ENCODE peak calls at places on chromosome 1, in nine cellular contexts. One of them, this sample, is unnamed.
A peak's percentile ranks its signal among the peaks of the same experiment; 100 is the strongest.

GRCh38 chr1:98077691-98078090 is 156.9 kb upstream of the DPYD start:
- DNase-seq in IMR-90: peak; percentile 70
- DNase-seq in esophagus squamous epithelium: no peak
- DNase-seq in K562: no peak
- DNase-seq in ovary: no peak
- DNase-seq in testis: no peak
- DNase-seq in transverse colon: no peak
- DNase-seq in stomach: no peak
- DNase-seq in tibial nerve: no peak
- DNase-seq in this sample: no peak

GRCh38 chr1:112713466-112714312 is 1.4 kb downstream of the PPM1J start:
- DNase-seq in IMR-90: no peak
- DNase-seq in esophagus squamous epithelium: no peak
- DNase-seq in K562: no peak
- DNase-seq in ovary: no peak
- DNase-seq in testis: no peak
- DNase-seq in transverse colon: no peak
- DNase-seq in stomach: peak; percentile 83
- DNase-seq in tibial nerve: no peak
- DNase-seq in this sample: peak; percentile 64

GRCh38 chr1:32182060-32182459 is 2.6 kb downstream of the TXLNA start:
- DNase-seq in IMR-90: peak; percentile 31
- DNase-seq in esophagus squamous epithelium: no peak
- DNase-seq in K562: no peak
- DNase-seq in ovary: no peak
- DNase-seq in testis: no peak
- DNase-seq in transverse colon: no peak
- DNase-seq in stomach: no peak
- DNase-seq in tibial nerve: no peak
- DNase-seq in this sample: no peak

GRCh38 chr1:75727571-75727970 is 3.1 kb downstream of the ACADM start:
- DNase-seq in IMR-90: no peak
- DNase-seq in esophagus squamous epithelium: no peak
- DNase-seq in K562: no peak
- DNase-seq in ovary: no peak
- DNase-seq in testis: no peak
- DNase-seq in transverse colon: no peak
- DNase-seq in stomach: no peak
- DNase-seq in tibial nerve: no peak
- DNase-seq in this sample: no peak

GRCh38 chr1:9759939-9760338 is 63.8 kb downstream of the CLSTN1 start:
- DNase-seq in IMR-90: no peak
- DNase-seq in esophagus squamous epithelium: no peak
- DNase-seq in K562: no peak
- DNase-seq in ovary: no peak
- DNase-seq in testis: no peak
- DNase-seq in transverse colon: no peak
- DNase-seq in stomach: no peak
- DNase-seq in tibial nerve: no peak
- DNase-seq in this sample: no peak

GRCh38 chr1:93804412-93804811 is 74.6 kb downstream of the DNTTIP2 start:
- DNase-seq in IMR-90: peak; percentile 95
- DNase-seq in esophagus squamous epithelium: no peak
- DNase-seq in K562: no peak
- DNase-seq in ovary: no peak
- DNase-seq in testis: peak; percentile 58
- DNase-seq in transverse colon: no peak
- DNase-seq in stomach: no peak
- DNase-seq in tibial nerve: no peak
- DNase-seq in this sample: no peak

GRCh38 chr1:41455479-41456271 is 28.8 kb downstream of the EDN2 start:
- DNase-seq in IMR-90: peak; percentile 40
- DNase-seq in esophagus squamous epithelium: no peak
- DNase-seq in K562: no peak
- DNase-seq in ovary: no peak
- DNase-seq in testis: no peak
- DNase-seq in transverse colon: peak; percentile 55
- DNase-seq in stomach: no peak
- DNase-seq in tibial nerve: no peak
- DNase-seq in this sample: no peak

GRCh38 chr1:32291145-32291707 is 657 bp upstream of the HDAC1 start:
- DNase-seq in IMR-90: peak; percentile 52
- DNase-seq in esophagus squamous epithelium: no peak
- DNase-seq in K562: peak; percentile 60
- DNase-seq in ovary: no peak
- DNase-seq in testis: no peak
- DNase-seq in transverse colon: no peak
- DNase-seq in stomach: no peak
- DNase-seq in tibial nerve: no peak
- DNase-seq in this sample: no peak

GRCh38 chr1:197923013-197923412 is 5.8 kb downstream of the LHX9 start:
- DNase-seq in IMR-90: no peak
- DNase-seq in esophagus squamous epithelium: no peak
- DNase-seq in K562: no peak
- DNase-seq in ovary: no peak
- DNase-seq in testis: no peak
- DNase-seq in transverse colon: no peak
- DNase-seq in stomach: no peak
- DNase-seq in tibial nerve: no peak
- DNase-seq in this sample: no peak

GRCh38 chr1:94332952-94333351 is 85.2 kb upstream of the ABCD3 start:
- DNase-seq in IMR-90: peak; percentile 72
- DNase-seq in esophagus squamous epithelium: no peak
- DNase-seq in K562: no peak
- DNase-seq in ovary: no peak
- DNase-seq in testis: no peak
- DNase-seq in transverse colon: no peak
- DNase-seq in stomach: no peak
- DNase-seq in tibial nerve: no peak
- DNase-seq in this sample: no peak

GRCh38 chr1:235315735-235316134 is 12.2 kb downstream of the ARID4B start:
- DNase-seq in IMR-90: no peak
- DNase-seq in esophagus squamous epithelium: no peak
- DNase-seq in K562: no peak
- DNase-seq in ovary: no peak
- DNase-seq in testis: no peak
- DNase-seq in transverse colon: no peak
- DNase-seq in stomach: no peak
- DNase-seq in tibial nerve: no peak
- DNase-seq in this sample: no peak

GRCh38 chr1:18631496-18632217 is 1.0 kb downstream of the PAX7 start:
- DNase-seq in IMR-90: no peak
- DNase-seq in esophagus squamous epithelium: no peak
- DNase-seq in K562: no peak
- DNase-seq in ovary: no peak
- DNase-seq in testis: no peak
- DNase-seq in transverse colon: no peak
- DNase-seq in stomach: no peak
- DNase-seq in tibial nerve: no peak
- DNase-seq in this sample: no peak

DNA sequence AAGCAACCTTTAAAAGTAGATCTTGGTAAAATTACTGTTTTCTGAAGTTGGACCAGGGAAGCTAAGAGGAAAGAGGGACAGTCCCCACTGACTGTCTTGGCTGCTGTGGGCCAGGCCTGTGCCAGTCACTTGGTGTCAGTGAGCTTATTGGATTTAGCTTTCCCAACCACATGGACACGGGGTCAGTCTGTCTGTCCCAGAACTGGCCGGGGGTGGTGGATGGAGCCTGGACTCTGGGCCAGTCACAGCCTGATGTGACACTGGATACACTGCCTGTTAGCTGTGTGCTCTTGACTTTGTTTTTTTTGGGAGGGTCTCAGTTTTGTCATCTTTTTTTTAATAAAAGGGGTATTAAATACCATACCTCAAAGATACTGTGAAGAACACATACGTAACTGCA is 96.7 kb downstream of the GALNT2 start:
- DNase-seq in IMR-90: no peak
- DNase-seq in esophagus squamous epithelium: no peak
- DNase-seq in K562: no peak
- DNase-seq in ovary: no peak
- DNase-seq in testis: peak; percentile 4
- DNase-seq in transverse colon: no peak
- DNase-seq in stomach: no peak
- DNase-seq in tibial nerve: no peak
- DNase-seq in this sample: no peak
- TF ChIP-seq POLR2A in IMR-90: no peak
- TF ChIP-seq POLR2A in esophagus squamous epithelium: no peak
- TF ChIP-seq POLR2A in K562: no peak
- TF ChIP-seq POLR2A in ovary: no peak
- TF ChIP-seq POLR2A in testis: no peak
- TF ChIP-seq POLR2A in transverse colon: no peak
- TF ChIP-seq POLR2A in stomach: no peak
- TF ChIP-seq POLR2A in tibial nerve: no peak
- TF ChIP-seq POLR2A in this sample: no peak

GRCh38 chr1:17558954-17559617 is 19.6 kb downstream of the ARHGEF10L start:
- DNase-seq in IMR-90: no peak
- DNase-seq in esophagus squamous epithelium: no peak
- DNase-seq in K562: no peak
- DNase-seq in ovary: no peak
- DNase-seq in testis: no peak
- DNase-seq in transverse colon: no peak
- DNase-seq in stomach: no peak
- DNase-seq in tibial nerve: no peak
- DNase-seq in this sample: no peak

GRCh38 chr1:17561561-17561985 is 22.1 kb downstream of the ARHGEF10L start:
- DNase-seq in IMR-90: no peak
- DNase-seq in esophagus squamous epithelium: no peak
- DNase-seq in K562: no peak
- DNase-seq in ovary: peak; percentile 48
- DNase-seq in testis: no peak
- DNase-seq in transverse colon: no peak
- DNase-seq in stomach: peak; percentile 63
- DNase-seq in tibial nerve: no peak
- DNase-seq in this sample: no peak

GRCh38 chr1:17559618-17560419 is 20.3 kb downstream of the ARHGEF10L start:
- DNase-seq in IMR-90: no peak
- DNase-seq in esophagus squamous epithelium: no peak
- DNase-seq in K562: no peak
- DNase-seq in ovary: no peak
- DNase-seq in testis: no peak
- DNase-seq in transverse colon: peak; percentile 53
- DNase-seq in stomach: peak; percentile 67
- DNase-seq in tibial nerve: no peak
- DNase-seq in this sample: peak; percentile 69

GRCh38 chr1:17562375-17562774 is 22.9 kb downstream of the ARHGEF10L start:
- DNase-seq in IMR-90: no peak
- DNase-seq in esophagus squamous epithelium: no peak
- DNase-seq in K562: no peak
- DNase-seq in ovary: no peak
- DNase-seq in testis: no peak
- DNase-seq in transverse colon: no peak
- DNase-seq in stomach: no peak
- DNase-seq in tibial nerve: no peak
- DNase-seq in this sample: no peak

GRCh38 chr1:17561252-17561558 is 21.7 kb downstream of the ARHGEF10L start:
- DNase-seq in IMR-90: no peak
- DNase-seq in esophagus squamous epithelium: no peak
- DNase-seq in K562: no peak
- DNase-seq in ovary: no peak
- DNase-seq in testis: no peak
- DNase-seq in transverse colon: no peak
- DNase-seq in stomach: no peak
- DNase-seq in tibial nerve: no peak
- DNase-seq in this sample: no peak
- H3K4me3 ChIP-seq in IMR-90: no peak overlapping the region
- H3K4me3 ChIP-seq in esophagus squamous epithelium: no peak overlapping the region
- H3K4me3 ChIP-seq in K562: no peak overlapping the region
- H3K4me3 ChIP-seq in ovary: no peak overlapping the region
- H3K4me3 ChIP-seq in testis: no peak overlapping the region
- H3K4me3 ChIP-seq in transverse colon: no peak overlapping the region
- H3K4me3 ChIP-seq in stomach: no peak overlapping the region
- H3K4me3 ChIP-seq in tibial nerve: no peak overlapping the region
- H3K4me3 ChIP-seq in this sample: no peak overlapping the region

DNA sequence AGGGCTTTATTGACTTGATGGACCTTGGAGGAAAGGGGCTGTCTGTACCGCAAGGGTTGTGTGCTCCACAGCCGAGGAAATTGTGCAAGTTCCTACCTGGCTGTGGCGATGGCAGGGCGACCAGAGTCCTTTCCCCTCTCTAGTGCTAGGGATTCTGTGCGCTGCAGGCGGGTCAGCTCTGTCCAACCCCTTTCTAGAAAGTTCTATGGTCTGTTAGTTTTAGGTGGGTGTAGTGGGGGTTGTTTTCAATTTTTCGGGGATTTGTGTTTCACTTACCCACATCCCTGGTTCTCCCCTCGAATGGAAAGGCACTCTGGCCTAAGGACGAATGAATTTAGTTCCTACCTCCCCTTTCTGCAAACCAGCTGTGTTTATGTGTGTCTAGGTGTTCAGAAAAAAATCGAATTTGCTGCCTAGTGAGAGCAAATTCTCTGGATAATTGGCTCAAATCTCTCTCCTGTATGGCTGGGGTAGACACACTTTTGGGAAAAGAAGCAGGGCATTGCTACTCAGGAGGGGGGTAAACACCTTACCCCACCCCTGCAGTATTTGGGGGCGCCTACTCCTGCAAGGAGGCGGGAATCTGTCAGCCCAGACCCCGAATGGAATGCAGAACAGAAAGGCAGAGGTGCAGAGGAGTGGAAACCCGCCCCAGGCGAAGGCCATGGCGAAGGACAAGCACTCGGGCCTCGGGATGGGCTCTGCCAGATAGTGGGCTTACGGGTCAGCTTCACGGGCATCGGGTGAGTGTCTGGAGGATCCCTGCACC is 2.0 kb downstream of the DMBX1 start:
- DNase-seq in IMR-90: no peak
- DNase-seq in esophagus squamous epithelium: no peak
- DNase-seq in K562: no peak
- DNase-seq in ovary: no peak
- DNase-seq in testis: no peak
- DNase-seq in transverse colon: no peak
- DNase-seq in stomach: no peak
- DNase-seq in tibial nerve: no peak
- DNase-seq in this sample: no peak
- H3K27me3 ChIP-seq in IMR-90: peaks cover 96% of the 10 kb centered on the region
- H3K27me3 ChIP-seq in esophagus squamous epithelium: peaks cover 30% of the 10 kb centered on the region
- H3K27me3 ChIP-seq in K562: no peaks in the 10 kb centered on the region
- H3K27me3 ChIP-seq in ovary: peaks cover 4% of the 10 kb centered on the region
- H3K27me3 ChIP-seq in testis: no peaks in the 10 kb centered on the region
- H3K27me3 ChIP-seq in transverse colon: peaks cover 100% of the 10 kb centered on the region
- H3K27me3 ChIP-seq in stomach: peaks cover 46% of the 10 kb centered on the region
- H3K27me3 ChIP-seq in tibial nerve: peaks cover 96% of the 10 kb centered on the region
- H3K27me3 ChIP-seq in this sample: no peaks in the 10 kb centered on the region

DNA sequence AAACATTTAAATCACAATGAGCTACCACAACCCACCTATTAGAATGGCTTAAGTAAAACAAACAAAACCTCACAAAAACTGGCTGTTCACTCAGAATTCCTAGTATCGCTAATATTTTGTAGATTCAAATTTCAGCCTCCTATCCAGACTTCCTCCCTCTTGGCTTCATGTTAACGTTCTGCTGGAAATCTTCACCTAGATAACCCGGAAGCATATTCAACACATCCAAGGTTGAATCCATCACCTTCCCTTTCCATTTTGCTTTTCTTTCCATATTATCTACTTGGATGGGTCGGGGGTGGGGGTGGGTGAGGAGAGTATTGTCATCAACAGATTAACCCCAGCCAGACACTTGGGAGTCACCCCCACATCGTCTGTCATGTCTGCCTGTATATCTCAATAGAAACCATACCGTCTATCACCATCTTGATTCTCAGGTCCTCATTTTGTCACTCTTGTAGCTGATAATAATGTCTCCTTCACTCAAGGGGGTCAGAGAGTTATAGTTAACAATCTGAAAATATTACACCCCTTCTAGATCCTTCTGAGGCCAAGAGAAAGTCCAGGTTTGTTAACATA is 1.7 kb upstream of the DPH5 start:
- DNase-seq in IMR-90: no peak
- DNase-seq in esophagus squamous epithelium: no peak
- DNase-seq in K562: peak; percentile 25
- DNase-seq in ovary: no peak
- DNase-seq in testis: no peak
- DNase-seq in transverse colon: no peak
- DNase-seq in stomach: no peak
- DNase-seq in tibial nerve: no peak
- DNase-seq in this sample: no peak
- TF ChIP-seq POLR2A in IMR-90: no peak
- TF ChIP-seq POLR2A in esophagus squamous epithelium: no peak
- TF ChIP-seq POLR2A in K562: no peak
- TF ChIP-seq POLR2A in ovary: no peak
- TF ChIP-seq POLR2A in testis: no peak
- TF ChIP-seq POLR2A in transverse colon: no peak
- TF ChIP-seq POLR2A in stomach: no peak
- TF ChIP-seq POLR2A in tibial nerve: no peak
- TF ChIP-seq POLR2A in this sample: no peak

This sample was measured in Peyer's patch.